ENCODE peak calls at places on chromosome 19, in six cellular contexts. One of them, this sample, is unnamed.

GRCh38 chr19:16188521-16188920 is 3.3 kb downstream of the FAM32A start:
- DNase-seq in effector memory CD8-positive, alpha-beta T cell: no peak
- DNase-seq in dorsolateral prefrontal cortex: no peak
- DNase-seq in activated B cell treated with CpG ODN at 0.5 μM for 24 hours: no peak
- DNase-seq in nephron progenitor cell: no peak
- DNase-seq in GM23248: no peak
- DNase-seq in this sample: no peak

GRCh38 chr19:15466851-15467733 is 2.7 kb upstream of the RASAL3 start:
- DNase-seq in GM23248: peak; percentile 33
- DNase-seq in effector memory CD8-positive, alpha-beta T cell: peak; percentile 16
- DNase-seq in nephron progenitor cell: no peak
- DNase-seq in dorsolateral prefrontal cortex: no peak
- DNase-seq in activated B cell treated with CpG ODN at 0.5 μM for 24 hours: no peak
- DNase-seq in this sample: no peak

GRCh38 chr19:1037553-1038115 is 2.3 kb upstream of the ABCA7 start:
- DNase-seq in effector memory CD8-positive, alpha-beta T cell: no peak
- DNase-seq in activated B cell treated with CpG ODN at 0.5 μM for 24 hours: peak; percentile 64
- DNase-seq in dorsolateral prefrontal cortex: no peak
- DNase-seq in nephron progenitor cell: no peak
- DNase-seq in GM23248: no peak
- DNase-seq in this sample: no peak

GRCh38 chr19:37654118-37654517 is 1.1 kb downstream of the ZFP30 start:
- DNase-seq in effector memory CD8-positive, alpha-beta T cell: no peak
- DNase-seq in nephron progenitor cell: no peak
- DNase-seq in activated B cell treated with CpG ODN at 0.5 μM for 24 hours: no peak
- DNase-seq in dorsolateral prefrontal cortex: no peak
- DNase-seq in GM23248: no peak
- DNase-seq in this sample: no peak

GRCh38 chr19:17073869-17074627 is 1.2 kb downstream of the HAUS8 start:
- DNase-seq in activated B cell treated with CpG ODN at 0.5 μM for 24 hours: peak; percentile 28
- DNase-seq in effector memory CD8-positive, alpha-beta T cell: peak; percentile 26
- DNase-seq in dorsolateral prefrontal cortex: no peak
- DNase-seq in nephron progenitor cell: no peak
- DNase-seq in GM23248: peak; percentile 65
- DNase-seq in this sample: no peak

GRCh38 chr19:17725422-17726078 is 6.3 kb downstream of the MAP1S start:
- DNase-seq in nephron progenitor cell: no peak
- DNase-seq in dorsolateral prefrontal cortex: no peak
- DNase-seq in GM23248: no peak
- DNase-seq in effector memory CD8-positive, alpha-beta T cell: no peak
- DNase-seq in activated B cell treated with CpG ODN at 0.5 μM for 24 hours: no peak
- DNase-seq in this sample: no peak

GRCh38 chr19:19259741-19260140 is 13.4 kb downstream of the TM6SF2 start:
- DNase-seq in GM23248: peak; percentile 34
- DNase-seq in dorsolateral prefrontal cortex: peak; percentile 66
- DNase-seq in effector memory CD8-positive, alpha-beta T cell: no peak
- DNase-seq in nephron progenitor cell: no peak
- DNase-seq in activated B cell treated with CpG ODN at 0.5 μM for 24 hours: no peak
- DNase-seq in this sample: no peak

GRCh38 chr19:57305056-57305455 is 15.2 kb upstream of the ZNF543 start:
- DNase-seq in nephron progenitor cell: no peak
- DNase-seq in dorsolateral prefrontal cortex: no peak
- DNase-seq in GM23248: no peak
- DNase-seq in effector memory CD8-positive, alpha-beta T cell: no peak
- DNase-seq in activated B cell treated with CpG ODN at 0.5 μM for 24 hours: no peak
- DNase-seq in this sample: no peak

GRCh38 chr19:7692417-7693088 is 9.4 kb downstream of the FCER2 start:
- DNase-seq in dorsolateral prefrontal cortex: no peak
- DNase-seq in effector memory CD8-positive, alpha-beta T cell: peak; percentile 58
- DNase-seq in GM23248: no peak
- DNase-seq in nephron progenitor cell: no peak
- DNase-seq in activated B cell treated with CpG ODN at 0.5 μM for 24 hours: no peak
- DNase-seq in this sample: no peak

GRCh38 chr19:51185868-51186215 is 39.0 kb upstream of the CD33 start:
- DNase-seq in nephron progenitor cell: no peak
- DNase-seq in effector memory CD8-positive, alpha-beta T cell: no peak
- DNase-seq in activated B cell treated with CpG ODN at 0.5 μM for 24 hours: no peak
- DNase-seq in GM23248: no peak
- DNase-seq in dorsolateral prefrontal cortex: no peak
- DNase-seq in this sample: no peak

GRCh38 chr19:13906525-13906904 is 514 bp downstream of the CC2D1A start:
- DNase-seq in GM23248: peak; percentile 38
- DNase-seq in activated B cell treated with CpG ODN at 0.5 μM for 24 hours: no peak
- DNase-seq in dorsolateral prefrontal cortex: no peak
- DNase-seq in nephron progenitor cell: no peak
- DNase-seq in effector memory CD8-positive, alpha-beta T cell: no peak
- DNase-seq in this sample: no peak

GRCh38 chr19:14333101-14333871 is 48.0 kb upstream of the ADGRE5 start:
- DNase-seq in effector memory CD8-positive, alpha-beta T cell: no peak
- DNase-seq in GM23248: peak; percentile 36
- DNase-seq in activated B cell treated with CpG ODN at 0.5 μM for 24 hours: no peak
- DNase-seq in dorsolateral prefrontal cortex: no peak
- DNase-seq in nephron progenitor cell: peak; percentile 39
- DNase-seq in this sample: no peak

GRCh38 chr19:34493649-34494044 is 12.1 kb downstream of the WTIP start:
- DNase-seq in activated B cell treated with CpG ODN at 0.5 μM for 24 hours: no peak
- DNase-seq in nephron progenitor cell: no peak
- DNase-seq in dorsolateral prefrontal cortex: no peak
- DNase-seq in effector memory CD8-positive, alpha-beta T cell: no peak
- DNase-seq in GM23248: no peak
- DNase-seq in this sample: no peak

GRCh38 chr19:5700455-5701092 is 10.5 kb downstream of the RPL36 start:
- DNase-seq in dorsolateral prefrontal cortex: no peak
- DNase-seq in GM23248: no peak
- DNase-seq in activated B cell treated with CpG ODN at 0.5 μM for 24 hours: no peak
- DNase-seq in nephron progenitor cell: no peak
- DNase-seq in effector memory CD8-positive, alpha-beta T cell: no peak
- DNase-seq in this sample: no peak

GRCh38 chr19:8320564-8321066 is 560 bp downstream of the NDUFA7 start:
- DNase-seq in nephron progenitor cell: no peak
- DNase-seq in effector memory CD8-positive, alpha-beta T cell: no peak
- DNase-seq in GM23248: peak; percentile 60
- DNase-seq in activated B cell treated with CpG ODN at 0.5 μM for 24 hours: no peak
- DNase-seq in dorsolateral prefrontal cortex: no peak
- DNase-seq in this sample: no peak

GRCh38 chr19:996051-996838 is 4.0 kb upstream of the GRIN3B start:
- DNase-seq in dorsolateral prefrontal cortex: no peak
- DNase-seq in activated B cell treated with CpG ODN at 0.5 μM for 24 hours: peak; percentile 54
- DNase-seq in GM23248: peak; percentile 84
- DNase-seq in effector memory CD8-positive, alpha-beta T cell: peak; percentile 93
- DNase-seq in nephron progenitor cell: peak; percentile 55
- DNase-seq in this sample: no peak

GRCh38 chr19:30669329-30670010 is 297.3 kb downstream of the ZNF536 start:
- DNase-seq in effector memory CD8-positive, alpha-beta T cell: peak; percentile 13
- DNase-seq in activated B cell treated with CpG ODN at 0.5 μM for 24 hours: no peak
- DNase-seq in dorsolateral prefrontal cortex: peak; percentile 82
- DNase-seq in nephron progenitor cell: peak; percentile 91
- DNase-seq in GM23248: peak; percentile 62
- DNase-seq in this sample: peak; percentile 69

GRCh38 chr19:3977242-3978143 is 6.6 kb upstream of the DAPK3 start:
- DNase-seq in activated B cell treated with CpG ODN at 0.5 μM for 24 hours: no peak
- DNase-seq in effector memory CD8-positive, alpha-beta T cell: no peak
- DNase-seq in dorsolateral prefrontal cortex: no peak
- DNase-seq in nephron progenitor cell: peak; percentile 8
- DNase-seq in GM23248: peak; percentile 43
- DNase-seq in this sample: no peak

GRCh38 chr19:47518139-47518538 is 3.3 kb upstream of the NAPA start:
- DNase-seq in dorsolateral prefrontal cortex: no peak
- DNase-seq in activated B cell treated with CpG ODN at 0.5 μM for 24 hours: peak; percentile 44
- DNase-seq in effector memory CD8-positive, alpha-beta T cell: peak; percentile 50
- DNase-seq in GM23248: no peak
- DNase-seq in nephron progenitor cell: no peak
- DNase-seq in this sample: no peak

GRCh38 chr19:34228347-34228746 is 26.0 kb upstream of the GARRE1 start:
- DNase-seq in effector memory CD8-positive, alpha-beta T cell: no peak
- DNase-seq in GM23248: peak; percentile 72
- DNase-seq in dorsolateral prefrontal cortex: no peak
- DNase-seq in activated B cell treated with CpG ODN at 0.5 μM for 24 hours: no peak
- DNase-seq in nephron progenitor cell: no peak
- DNase-seq in this sample: no peak

GRCh38 chr19:41001243-41001971 is 10.3 kb downstream of the CYP2B6 start:
- DNase-seq in effector memory CD8-positive, alpha-beta T cell: no peak
- DNase-seq in nephron progenitor cell: no peak
- DNase-seq in dorsolateral prefrontal cortex: no peak
- DNase-seq in GM23248: no peak
- DNase-seq in activated B cell treated with CpG ODN at 0.5 μM for 24 hours: no peak
- DNase-seq in this sample: no peak

GRCh38 chr19:13872695-13873389 is 4.1 kb upstream of the NANOS3 start:
- DNase-seq in GM23248: no peak
- DNase-seq in effector memory CD8-positive, alpha-beta T cell: no peak
- DNase-seq in dorsolateral prefrontal cortex: no peak
- DNase-seq in nephron progenitor cell: peak; percentile 74
- DNase-seq in activated B cell treated with CpG ODN at 0.5 μM for 24 hours: peak; percentile 43
- DNase-seq in this sample: no peak

GRCh38 chr19:39401549-39402416 is 4.9 kb upstream of the ZFP36 start:
- DNase-seq in dorsolateral prefrontal cortex: no peak
- DNase-seq in nephron progenitor cell: no peak
- DNase-seq in activated B cell treated with CpG ODN at 0.5 μM for 24 hours: peak; percentile 45
- DNase-seq in effector memory CD8-positive, alpha-beta T cell: peak; percentile 87
- DNase-seq in GM23248: peak; percentile 81
- DNase-seq in this sample: no peak

GRCh38 chr19:21474671-21475181 is 30.7 kb upstream of the ZNF429 start:
- DNase-seq in nephron progenitor cell: peak; percentile 80
- DNase-seq in activated B cell treated with CpG ODN at 0.5 μM for 24 hours: peak; percentile 67
- DNase-seq in dorsolateral prefrontal cortex: peak; percentile 87
- DNase-seq in effector memory CD8-positive, alpha-beta T cell: peak; percentile 72
- DNase-seq in GM23248: peak; percentile 72
- DNase-seq in this sample: peak; percentile 67